ENCODE peak calls at places on chromosomes 11 and 22, in seven cellular contexts. One of them, this sample, is unnamed.

GRCh38 chr11:11909727-11910126 is 68.0 kb downstream of the USP47 start:
- DNase-seq in HFFc6: peak; percentile 12
- DNase-seq in AG04450: peak; percentile 65
- DNase-seq in heart left ventricle: no peak
- DNase-seq in mucosa of descending colon: no peak
- DNase-seq in cardiac fibroblast: peak; percentile 6
- DNase-seq in AG04449: peak; percentile 58
- DNase-seq in this sample: no peak

GRCh38 chr11:48005878-48006277 is 25.5 kb downstream of the PTPRJ start:
- DNase-seq in HFFc6: no peak
- DNase-seq in AG04450: no peak
- DNase-seq in heart left ventricle: no peak
- DNase-seq in mucosa of descending colon: no peak
- DNase-seq in cardiac fibroblast: no peak
- DNase-seq in AG04449: no peak
- DNase-seq in this sample: no peak

GRCh38 chr11:83717551-83717950 is 431.4 kb upstream of the CCDC90B start:
- DNase-seq in HFFc6: no peak
- DNase-seq in AG04450: no peak
- DNase-seq in heart left ventricle: no peak
- DNase-seq in mucosa of descending colon: no peak
- DNase-seq in cardiac fibroblast: no peak
- DNase-seq in AG04449: no peak
- DNase-seq in this sample: no peak

GRCh38 chr22:43094085-43094484 is 4.9 kb upstream of the TTLL1 start:
- DNase-seq in HFFc6: peak; percentile 56
- DNase-seq in AG04450: no peak
- DNase-seq in heart left ventricle: peak; percentile 88
- DNase-seq in mucosa of descending colon: peak; percentile 66
- DNase-seq in cardiac fibroblast: no peak
- DNase-seq in AG04449: no peak
- DNase-seq in this sample: no peak

GRCh38 chr11:119788911-119789560 is 60.0 kb upstream of the NECTIN1 start:
- DNase-seq in HFFc6: no peak
- DNase-seq in AG04450: no peak
- DNase-seq in heart left ventricle: no peak
- DNase-seq in mucosa of descending colon: no peak
- DNase-seq in cardiac fibroblast: no peak
- DNase-seq in AG04449: no peak
- DNase-seq in this sample: no peak

GRCh38 chr22:32577591-32577990 is 103.0 kb downstream of the FBXO7 start:
- DNase-seq in HFFc6: no peak
- DNase-seq in AG04450: no peak
- DNase-seq in heart left ventricle: no peak
- DNase-seq in mucosa of descending colon: no peak
- DNase-seq in cardiac fibroblast: no peak
- DNase-seq in AG04449: no peak
- DNase-seq in this sample: no peak

GRCh38 chr22:25545117-25545516 is 19.4 kb upstream of the GRK3 start:
- DNase-seq in HFFc6: no peak
- DNase-seq in AG04450: no peak
- DNase-seq in heart left ventricle: no peak
- DNase-seq in mucosa of descending colon: no peak
- DNase-seq in cardiac fibroblast: no peak
- DNase-seq in AG04449: no peak
- DNase-seq in this sample: no peak

GRCh38 chr22:29330753-29331152 is 15.3 kb upstream of the RASL10A start:
- DNase-seq in HFFc6: peak; percentile 68
- DNase-seq in AG04450: no peak
- DNase-seq in heart left ventricle: peak; percentile 58
- DNase-seq in mucosa of descending colon: no peak
- DNase-seq in cardiac fibroblast: peak; percentile 79
- DNase-seq in AG04449: no peak
- DNase-seq in this sample: no peak

GRCh38 chr22:22948651-22949611 is 61.3 kb downstream of the IGLL5 start:
- DNase-seq in HFFc6: no peak
- DNase-seq in AG04450: no peak
- DNase-seq in heart left ventricle: no peak
- DNase-seq in mucosa of descending colon: no peak
- DNase-seq in cardiac fibroblast: peak; percentile 46
- DNase-seq in AG04449: no peak
- DNase-seq in this sample: peak; percentile 2

GRCh38 chr22:46320166-46320710 is 15.3 kb upstream of the TRMU start:
- DNase-seq in HFFc6: no peak
- DNase-seq in AG04450: no peak
- DNase-seq in heart left ventricle: no peak
- DNase-seq in mucosa of descending colon: no peak
- DNase-seq in cardiac fibroblast: no peak
- DNase-seq in AG04449: no peak
- DNase-seq in this sample: no peak

GRCh38 chr11:10413268-10413667 is 41.8 kb upstream of the AMPD3 start:
- DNase-seq in HFFc6: peak; percentile 11
- DNase-seq in AG04450: no peak
- DNase-seq in heart left ventricle: peak; percentile 52
- DNase-seq in mucosa of descending colon: no peak
- DNase-seq in cardiac fibroblast: no peak
- DNase-seq in AG04449: no peak
- DNase-seq in this sample: no peak

GRCh38 chr11:129944696-129945095 is 49.3 kb upstream of the NFRKB start:
- DNase-seq in HFFc6: no peak
- DNase-seq in AG04450: no peak
- DNase-seq in heart left ventricle: no peak
- DNase-seq in mucosa of descending colon: no peak
- DNase-seq in cardiac fibroblast: no peak
- DNase-seq in AG04449: no peak
- DNase-seq in this sample: no peak

GRCh38 chr11:19089421-19089820 is 27.5 kb upstream of the ZDHHC13 start:
- DNase-seq in HFFc6: no peak
- DNase-seq in AG04450: no peak
- DNase-seq in heart left ventricle: no peak
- DNase-seq in mucosa of descending colon: no peak
- DNase-seq in cardiac fibroblast: no peak
- DNase-seq in AG04449: no peak
- DNase-seq in this sample: no peak

GRCh38 chr11:125410091-125410490 is 86.0 kb downstream of the FEZ1 start:
- DNase-seq in HFFc6: no peak
- DNase-seq in AG04450: no peak
- DNase-seq in heart left ventricle: no peak
- DNase-seq in mucosa of descending colon: no peak
- DNase-seq in cardiac fibroblast: peak; percentile 8
- DNase-seq in AG04449: no peak
- DNase-seq in this sample: no peak

GRCh38 chr11:75557649-75558494 is 4.2 kb upstream of the SERPINH1 start:
- DNase-seq in HFFc6: peak; percentile 86
- DNase-seq in AG04450: peak; percentile 86
- DNase-seq in heart left ventricle: peak; percentile 69
- DNase-seq in mucosa of descending colon: no peak
- DNase-seq in cardiac fibroblast: peak; percentile 98
- DNase-seq in AG04449: peak; percentile 69
- DNase-seq in this sample: no peak

GRCh38 chr11:64234840-64235379 is 526 bp downstream of the VEGFB start:
- DNase-seq in HFFc6: no peak
- DNase-seq in AG04450: no peak
- DNase-seq in heart left ventricle: peak; percentile 75
- DNase-seq in mucosa of descending colon: peak; percentile 86
- DNase-seq in cardiac fibroblast: no peak
- DNase-seq in AG04449: no peak
- DNase-seq in this sample: no peak

GRCh38 chr11:47971501-47971900 is 8.9 kb upstream of the PTPRJ start:
- DNase-seq in HFFc6: no peak
- DNase-seq in AG04450: no peak
- DNase-seq in heart left ventricle: no peak
- DNase-seq in mucosa of descending colon: no peak
- DNase-seq in cardiac fibroblast: no peak
- DNase-seq in AG04449: no peak
- DNase-seq in this sample: no peak

GRCh38 chr11:108500169-108500568 is 2.0 kb upstream of the POGLUT3 start:
- DNase-seq in HFFc6: no peak
- DNase-seq in AG04450: no peak
- DNase-seq in heart left ventricle: no peak
- DNase-seq in mucosa of descending colon: no peak
- DNase-seq in cardiac fibroblast: no peak
- DNase-seq in AG04449: no peak
- DNase-seq in this sample: no peak

GRCh38 chr11:75924966-75925784 is 110.2 kb downstream of the UVRAG start:
- DNase-seq in HFFc6: peak; percentile 5
- DNase-seq in AG04450: no peak
- DNase-seq in heart left ventricle: peak; percentile 27
- DNase-seq in mucosa of descending colon: no peak
- DNase-seq in cardiac fibroblast: peak; percentile 46
- DNase-seq in AG04449: no peak
- DNase-seq in this sample: no peak

GRCh38 chr11:128422576-128423370 is 164.6 kb downstream of the ETS1 start:
- DNase-seq in HFFc6: no peak
- DNase-seq in AG04450: no peak
- DNase-seq in heart left ventricle: peak; percentile 71
- DNase-seq in mucosa of descending colon: peak; percentile 48
- DNase-seq in cardiac fibroblast: no peak
- DNase-seq in AG04449: no peak
- DNase-seq in this sample: no peak

GRCh38 chr11:69614085-69614484 is 26.9 kb upstream of the CCND1 start:
- DNase-seq in HFFc6: no peak
- DNase-seq in AG04450: no peak
- DNase-seq in heart left ventricle: no peak
- DNase-seq in mucosa of descending colon: no peak
- DNase-seq in cardiac fibroblast: no peak
- DNase-seq in AG04449: no peak
- DNase-seq in this sample: no peak

GRCh38 chr11:17386331-17387084 is 2.0 kb downstream of the KCNJ11 start:
- DNase-seq in HFFc6: peak; percentile 20
- DNase-seq in AG04450: no peak
- DNase-seq in heart left ventricle: peak; percentile 81
- DNase-seq in mucosa of descending colon: peak; percentile 66
- DNase-seq in cardiac fibroblast: peak; percentile 61
- DNase-seq in AG04449: no peak
- DNase-seq in this sample: peak; percentile 69

GRCh38 chr22:48758021-48758561 is 1069.6 kb downstream of the BRD1 start:
- DNase-seq in HFFc6: no peak
- DNase-seq in AG04450: no peak
- DNase-seq in heart left ventricle: peak; percentile 6
- DNase-seq in mucosa of descending colon: peak; percentile 9
- DNase-seq in cardiac fibroblast: no peak
- DNase-seq in AG04449: no peak
- DNase-seq in this sample: no peak

GRCh38 chr11:86138958-86139357 is 70.1 kb upstream of the PICALM start:
- DNase-seq in HFFc6: no peak
- DNase-seq in AG04450: no peak
- DNase-seq in heart left ventricle: no peak
- DNase-seq in mucosa of descending colon: no peak
- DNase-seq in cardiac fibroblast: no peak
- DNase-seq in AG04449: no peak
- DNase-seq in this sample: peak; percentile 52

GRCh38 chr22:31082606-31083376 is 1.7 kb downstream of the SMTN start:
- DNase-seq in HFFc6: peak; percentile 58
- DNase-seq in AG04450: no peak
- DNase-seq in heart left ventricle: peak; percentile 85
- DNase-seq in mucosa of descending colon: peak; percentile 89
- DNase-seq in cardiac fibroblast: peak; percentile 79
- DNase-seq in AG04449: no peak
- DNase-seq in this sample: no peak
- TF ChIP-seq CTCF in HFFc6: peak; percentile 94
- TF ChIP-seq CTCF in AG04450: peak; percentile 71
- TF ChIP-seq CTCF in heart left ventricle: peak; percentile 81
- TF ChIP-seq CTCF in mucosa of descending colon: peak; percentile 62
- TF ChIP-seq CTCF in cardiac fibroblast: peak; percentile 71
- TF ChIP-seq CTCF in AG04449: peak; percentile 61
- TF ChIP-seq CTCF in this sample: peak; percentile 33

DNA sequence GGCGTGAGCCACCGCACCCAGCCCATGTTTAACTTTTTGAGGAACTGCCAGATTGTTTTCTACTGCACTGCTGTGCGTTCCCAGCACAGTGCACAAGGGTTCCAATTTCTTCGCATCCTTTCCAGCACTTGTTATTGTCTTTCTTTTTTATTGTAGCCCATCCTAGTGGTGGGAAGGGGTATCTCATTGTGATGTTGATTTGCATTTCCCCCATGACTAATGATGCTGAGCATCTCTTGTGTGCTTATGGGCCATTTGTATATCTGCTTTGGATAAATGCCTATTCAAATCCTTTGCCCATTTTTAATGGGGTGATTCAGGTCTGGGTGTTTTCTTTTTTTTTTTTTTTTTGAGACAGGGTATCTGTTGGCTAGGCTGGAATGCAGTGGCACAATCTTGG is 36.6 kb upstream of the SYT7 start:
- DNase-seq in HFFc6: no peak
- DNase-seq in AG04450: no peak
- DNase-seq in heart left ventricle: no peak
- DNase-seq in mucosa of descending colon: no peak
- DNase-seq in cardiac fibroblast: no peak
- DNase-seq in AG04449: no peak
- DNase-seq in this sample: no peak
- TF ChIP-seq CTCF in HFFc6: peak; percentile 55
- TF ChIP-seq CTCF in AG04450: peak; percentile 18
- TF ChIP-seq CTCF in heart left ventricle: no peak
- TF ChIP-seq CTCF in mucosa of descending colon: no peak
- TF ChIP-seq CTCF in cardiac fibroblast: peak; percentile 4
- TF ChIP-seq CTCF in AG04449: no peak
- TF ChIP-seq CTCF in this sample: no peak

GRCh38 chr11:113774174-113774503 is 647 bp upstream of the ZW10 start:
- DNase-seq in HFFc6: no peak
- DNase-seq in AG04450: no peak
- DNase-seq in heart left ventricle: no peak
- DNase-seq in mucosa of descending colon: no peak
- DNase-seq in cardiac fibroblast: no peak
- DNase-seq in AG04449: no peak
- DNase-seq in this sample: no peak
- TF ChIP-seq CTCF in HFFc6: peak; percentile 51
- TF ChIP-seq CTCF in AG04450: no peak
- TF ChIP-seq CTCF in heart left ventricle: no peak
- TF ChIP-seq CTCF in mucosa of descending colon: no peak
- TF ChIP-seq CTCF in cardiac fibroblast: no peak
- TF ChIP-seq CTCF in AG04449: no peak
- TF ChIP-seq CTCF in this sample: no peak

DNA sequence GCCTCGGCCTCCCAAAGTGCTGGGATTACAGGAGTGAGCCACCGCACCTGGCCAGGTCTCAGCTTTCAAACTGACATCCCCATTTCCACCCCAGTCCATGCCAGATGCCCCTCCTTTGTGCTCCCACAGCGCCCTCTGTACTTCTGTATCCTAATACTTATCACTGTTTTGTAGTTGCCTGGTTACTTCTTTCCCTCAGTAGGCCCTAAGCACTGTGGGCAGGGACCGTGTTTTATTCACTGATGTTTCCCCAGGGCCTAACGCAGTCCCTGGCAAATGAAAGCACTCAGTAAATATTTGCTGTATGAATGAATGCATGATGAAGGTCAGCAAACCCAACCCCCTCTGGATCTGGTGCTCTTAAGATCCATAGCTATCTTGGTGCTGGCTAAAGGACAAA is 2.2 kb upstream of the TRIM3 start:
- DNase-seq in HFFc6: no peak
- DNase-seq in AG04450: no peak
- DNase-seq in heart left ventricle: no peak
- DNase-seq in mucosa of descending colon: no peak
- DNase-seq in cardiac fibroblast: no peak
- DNase-seq in AG04449: no peak
- DNase-seq in this sample: no peak
- TF ChIP-seq CTCF in HFFc6: peak; percentile 20
- TF ChIP-seq CTCF in AG04450: no peak
- TF ChIP-seq CTCF in heart left ventricle: no peak
- TF ChIP-seq CTCF in mucosa of descending colon: no peak
- TF ChIP-seq CTCF in cardiac fibroblast: no peak
- TF ChIP-seq CTCF in AG04449: no peak
- TF ChIP-seq CTCF in this sample: no peak

This sample was measured in GM10248.